ENCODE peak calls at places on chromosomes 1 and 21, in four cellular contexts. One of them, this sample, is unnamed.

GRCh38 chr21:42847051-42847707 is 32.2 kb downstream of the WDR4 start:
- DNase-seq in right atrium auricular region: no peak
- DNase-seq in small intestine: no peak
- DNase-seq in mesenchymal stem cell: no peak
- DNase-seq in this sample: no peak

GRCh38 chr1:19029191-19030085 is 73.0 kb upstream of the IFFO2 start:
- DNase-seq in small intestine: peak; percentile 17
- DNase-seq in right atrium auricular region: no peak
- DNase-seq in mesenchymal stem cell: peak; percentile 17
- DNase-seq in this sample: no peak

GRCh38 chr21:44756416-44757185 is 45.0 kb downstream of the UBE2G2 start:
- DNase-seq in small intestine: no peak
- DNase-seq in mesenchymal stem cell: no peak
- DNase-seq in right atrium auricular region: no peak
- DNase-seq in this sample: no peak

GRCh38 chr1:163528710-163529348 is 207.1 kb downstream of the NUF2 start:
- DNase-seq in small intestine: peak; percentile 16
- DNase-seq in right atrium auricular region: no peak
- DNase-seq in mesenchymal stem cell: peak; percentile 24
- DNase-seq in this sample: peak; percentile 5

GRCh38 chr1:227919916-227920315 is 27.8 kb downstream of the WNT9A start:
- DNase-seq in small intestine: no peak
- DNase-seq in mesenchymal stem cell: no peak
- DNase-seq in right atrium auricular region: no peak
- DNase-seq in this sample: no peak

GRCh38 chr1:169486281-169486904 is 649 bp upstream of the SLC19A2 start:
- DNase-seq in mesenchymal stem cell: peak; percentile 72
- DNase-seq in right atrium auricular region: no peak
- DNase-seq in small intestine: no peak
- DNase-seq in this sample: peak; percentile 14

GRCh38 chr1:78619446-78619802 is 824 bp upstream of the IFI44L start:
- DNase-seq in small intestine: peak; percentile 14
- DNase-seq in mesenchymal stem cell: peak; percentile 3
- DNase-seq in right atrium auricular region: no peak
- DNase-seq in this sample: no peak

GRCh38 chr21:29187939-29188338 is 57.5 kb downstream of the MAP3K7CL start:
- DNase-seq in mesenchymal stem cell: peak; percentile 77
- DNase-seq in right atrium auricular region: no peak
- DNase-seq in small intestine: peak; percentile 64
- DNase-seq in this sample: no peak

GRCh38 chr1:53869454-53870117 is 20.0 kb downstream of the YIPF1 start:
- DNase-seq in small intestine: no peak
- DNase-seq in mesenchymal stem cell: no peak
- DNase-seq in right atrium auricular region: no peak
- DNase-seq in this sample: no peak

GRCh38 chr1:9539829-9540550 is 725 bp downstream of the SLC25A33 start:
- DNase-seq in mesenchymal stem cell: peak; percentile 76
- DNase-seq in right atrium auricular region: peak; percentile 69
- DNase-seq in small intestine: peak; percentile 55
- DNase-seq in this sample: peak; percentile 72

GRCh38 chr1:91929246-91929645 is 20.0 kb upstream of the BRDT start:
- DNase-seq in small intestine: no peak
- DNase-seq in mesenchymal stem cell: peak; percentile 16
- DNase-seq in right atrium auricular region: no peak
- DNase-seq in this sample: peak; percentile 77

GRCh38 chr1:119141020-119141424 is 569 bp upstream of the WARS2 start:
- DNase-seq in right atrium auricular region: peak; percentile 62
- DNase-seq in small intestine: peak; percentile 19
- DNase-seq in mesenchymal stem cell: no peak
- DNase-seq in this sample: peak; percentile 17

GRCh38 chr1:15410884-15411245 is 1.2 kb downstream of the EFHD2 start:
- DNase-seq in small intestine: no peak
- DNase-seq in right atrium auricular region: no peak
- DNase-seq in mesenchymal stem cell: no peak
- DNase-seq in this sample: no peak

GRCh38 chr1:196407358-196408041 is 200.7 kb downstream of the KCNT2 start:
- DNase-seq in small intestine: no peak
- DNase-seq in mesenchymal stem cell: peak; percentile 54
- DNase-seq in right atrium auricular region: no peak
- DNase-seq in this sample: no peak

GRCh38 chr1:211965108-211965805 is 70.1 kb downstream of the INTS7 start:
- DNase-seq in small intestine: no peak
- DNase-seq in right atrium auricular region: no peak
- DNase-seq in mesenchymal stem cell: no peak
- DNase-seq in this sample: no peak

GRCh38 chr1:233668725-233669294 is 54.9 kb downstream of the KCNK1 start:
- DNase-seq in right atrium auricular region: peak; percentile 62
- DNase-seq in mesenchymal stem cell: no peak
- DNase-seq in small intestine: peak; percentile 95
- DNase-seq in this sample: no peak

DNA sequence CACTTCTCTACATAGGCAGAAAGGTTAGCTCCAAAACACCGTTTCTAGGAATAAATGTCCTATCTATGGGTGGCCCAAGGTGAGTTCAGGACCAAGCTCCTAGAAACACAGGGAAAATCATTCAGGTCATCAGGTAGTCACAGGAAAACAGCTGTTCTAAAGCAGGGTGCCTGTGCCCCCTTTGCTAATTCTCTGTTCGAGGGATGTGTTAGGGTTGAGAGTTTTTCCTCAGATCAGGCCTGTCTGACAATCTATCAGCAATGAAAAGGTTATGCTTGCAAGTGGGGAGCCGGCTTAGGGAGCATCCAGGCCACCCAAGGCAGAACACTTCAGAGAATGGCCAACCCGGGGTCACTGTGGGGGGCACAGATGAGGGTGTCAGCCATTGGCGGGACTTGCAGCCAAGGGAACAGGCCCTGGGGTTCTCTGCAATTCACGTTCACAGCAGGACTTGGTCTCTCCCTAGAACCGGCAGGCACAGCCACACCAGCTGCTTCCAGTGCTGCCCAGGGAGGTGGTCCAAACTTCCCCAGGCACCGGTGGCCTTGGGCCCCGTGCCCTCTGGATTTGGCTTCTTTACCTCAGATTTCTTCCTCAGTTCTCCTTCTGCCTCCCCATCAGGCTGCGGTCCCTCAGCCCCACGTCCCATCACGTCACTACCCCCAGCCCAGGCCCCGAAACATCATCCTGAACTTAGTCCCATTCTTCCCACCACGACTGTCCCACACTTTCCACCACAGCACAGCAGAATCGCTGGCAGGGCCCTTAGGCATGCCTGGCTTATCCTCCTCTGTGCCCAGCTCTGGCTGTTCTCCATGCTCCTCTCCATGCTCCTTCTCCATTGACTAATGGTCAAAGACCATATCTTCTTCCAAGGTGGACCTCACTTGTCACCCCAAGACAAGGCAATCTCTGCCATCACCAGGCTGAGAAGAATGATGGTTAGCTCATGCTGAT is 11.0 kb downstream of the CD2 start:
- DNase-seq in mesenchymal stem cell: no peak
- DNase-seq in small intestine: no peak
- DNase-seq in right atrium auricular region: no peak
- DNase-seq in this sample: no peak
- H3K4me1 ChIP-seq in mesenchymal stem cell: no peaks in the 10 kb centered on the region
- H3K4me1 ChIP-seq in small intestine: no peaks in the 10 kb centered on the region
- H3K4me1 ChIP-seq in right atrium auricular region: no peaks in the 10 kb centered on the region
- H3K4me1 ChIP-seq in this sample: no peaks in the 10 kb centered on the region

GRCh38 chr1:29711582-29712274 is 475.4 kb downstream of the PTPRU start:
- DNase-seq in small intestine: no peak
- DNase-seq in right atrium auricular region: no peak
- DNase-seq in mesenchymal stem cell: peak; percentile 53
- DNase-seq in this sample: no peak
- H3K27ac ChIP-seq in small intestine: no peak overlapping the region
- H3K27ac ChIP-seq in right atrium auricular region: no peak overlapping the region
- H3K27ac ChIP-seq in mesenchymal stem cell: peak overlapping the region; percentile 54
- H3K27ac ChIP-seq in this sample: no peak overlapping the region

GRCh38 chr1:206635080-206635982 is at the start of gene DYRK3:
- DNase-seq in small intestine: peak; percentile 93
- DNase-seq in mesenchymal stem cell: peak; percentile 95
- DNase-seq in right atrium auricular region: peak; percentile 94
- DNase-seq in this sample: peak; percentile 96

GRCh38 chr1:206637605-206638004 is 2.3 kb downstream of the DYRK3 start:
- DNase-seq in right atrium auricular region: no peak
- DNase-seq in small intestine: no peak
- DNase-seq in mesenchymal stem cell: no peak
- DNase-seq in this sample: no peak

GRCh38 chr1:206634365-206635079 is 814 bp upstream of the DYRK3 start:
- DNase-seq in mesenchymal stem cell: peak; percentile 95
- DNase-seq in small intestine: peak; percentile 88
- DNase-seq in right atrium auricular region: peak; percentile 97
- DNase-seq in this sample: peak; percentile 95

GRCh38 chr1:206633708-206634121 is 1.6 kb upstream of the DYRK3 start:
- DNase-seq in small intestine: no peak
- DNase-seq in mesenchymal stem cell: peak; percentile 97
- DNase-seq in right atrium auricular region: no peak
- DNase-seq in this sample: no peak

DNA sequence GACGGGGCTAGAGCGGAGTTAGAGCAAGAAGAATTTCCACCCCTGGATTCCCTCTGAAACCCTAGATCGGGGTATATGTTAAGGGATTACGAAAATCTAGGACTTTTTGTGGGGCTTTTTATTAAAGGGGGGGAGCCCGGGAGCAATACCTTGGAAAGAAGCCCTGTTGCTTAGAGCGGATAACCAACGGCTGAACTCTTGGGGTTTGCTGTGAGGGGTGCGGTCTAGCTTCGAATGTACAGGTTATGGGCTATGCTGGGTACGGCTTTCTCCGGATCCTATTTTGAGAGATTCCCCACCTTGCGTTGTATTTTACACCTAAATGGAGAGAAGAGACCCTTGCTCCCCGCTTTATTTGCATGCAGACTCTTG is 633 bp downstream of the DYRK3 start:
- DNase-seq in right atrium auricular region: no peak
- DNase-seq in mesenchymal stem cell: no peak
- DNase-seq in small intestine: no peak
- DNase-seq in this sample: no peak
- H3K4me1 ChIP-seq in right atrium auricular region: peaks cover 26% of the 10 kb centered on the region
- H3K4me1 ChIP-seq in mesenchymal stem cell: peaks cover 6% of the 10 kb centered on the region
- H3K4me1 ChIP-seq in small intestine: no peaks in the 10 kb centered on the region
- H3K4me1 ChIP-seq in this sample: peaks cover 20% of the 10 kb centered on the region

DNA sequence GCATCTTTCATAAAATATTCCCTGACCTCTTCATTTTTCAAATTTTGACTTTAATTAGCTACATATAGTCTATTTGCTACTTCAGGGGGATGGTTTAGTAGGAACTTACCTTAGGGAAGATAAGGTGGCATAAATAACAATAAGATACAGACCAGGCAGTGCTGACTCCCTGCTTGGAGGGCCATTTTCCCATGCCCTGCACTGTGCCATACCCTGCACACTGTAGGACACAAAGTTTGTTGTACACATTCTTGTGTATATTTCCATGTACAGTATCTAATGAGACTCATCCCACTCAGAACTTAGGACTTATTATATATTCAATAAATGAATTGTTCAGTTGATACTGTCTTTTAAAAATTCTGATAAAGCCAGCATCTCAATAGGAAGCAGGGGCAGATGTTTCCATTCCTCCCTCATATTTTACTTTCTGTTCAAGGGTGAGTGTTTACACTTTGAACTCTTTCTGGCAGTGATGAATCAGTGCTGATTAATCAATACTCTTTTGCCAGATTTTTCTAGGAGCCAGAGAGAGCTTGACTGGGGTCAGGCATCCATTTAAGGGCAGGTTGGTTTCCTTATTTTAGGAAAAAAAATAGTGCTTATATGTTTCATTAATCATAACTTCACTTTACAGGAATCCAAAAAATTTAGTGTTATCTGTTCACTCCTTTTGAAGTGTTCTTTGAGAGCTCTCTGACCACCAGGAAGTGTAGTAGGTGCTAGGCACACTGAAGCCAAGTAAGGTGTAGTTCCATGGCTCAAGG is 30.6 kb downstream of the MPZL1 start:
- DNase-seq in small intestine: peak; percentile 76
- DNase-seq in right atrium auricular region: no peak
- DNase-seq in mesenchymal stem cell: no peak
- DNase-seq in this sample: no peak
- H3K27ac ChIP-seq in small intestine: peak overlapping the region; percentile 89
- H3K27ac ChIP-seq in right atrium auricular region: no peak overlapping the region
- H3K27ac ChIP-seq in mesenchymal stem cell: no peak overlapping the region
- H3K27ac ChIP-seq in this sample: no peak overlapping the region

GRCh38 chr1:201748331-201748730 is 80.6 kb upstream of the IPO9 start:
- DNase-seq in right atrium auricular region: no peak
- DNase-seq in mesenchymal stem cell: peak; percentile 89
- DNase-seq in small intestine: no peak
- DNase-seq in this sample: no peak

GRCh38 chr1:201751872-201752271 is 77.1 kb upstream of the IPO9 start:
- DNase-seq in mesenchymal stem cell: peak; percentile 87
- DNase-seq in small intestine: peak; percentile 25
- DNase-seq in right atrium auricular region: no peak
- DNase-seq in this sample: no peak

GRCh38 chr1:201749059-201749458 is 79.9 kb upstream of the IPO9 start:
- DNase-seq in right atrium auricular region: no peak
- DNase-seq in mesenchymal stem cell: no peak
- DNase-seq in small intestine: no peak
- DNase-seq in this sample: no peak

GRCh38 chr1:201750934-201751333 is 78.0 kb upstream of the IPO9 start:
- DNase-seq in right atrium auricular region: no peak
- DNase-seq in small intestine: no peak
- DNase-seq in mesenchymal stem cell: peak; percentile 61
- DNase-seq in this sample: no peak

GRCh38 chr1:201750120-201750519 is 78.8 kb upstream of the IPO9 start:
- DNase-seq in right atrium auricular region: no peak
- DNase-seq in small intestine: no peak
- DNase-seq in mesenchymal stem cell: no peak
- DNase-seq in this sample: no peak
- H3K4me1 ChIP-seq in right atrium auricular region: peaks cover 53% of the 10 kb centered on the region
- H3K4me1 ChIP-seq in small intestine: no peaks in the 10 kb centered on the region
- H3K4me1 ChIP-seq in mesenchymal stem cell: peaks cover 18% of the 10 kb centered on the region
- H3K4me1 ChIP-seq in this sample: peaks cover 65% of the 10 kb centered on the region

DNA sequence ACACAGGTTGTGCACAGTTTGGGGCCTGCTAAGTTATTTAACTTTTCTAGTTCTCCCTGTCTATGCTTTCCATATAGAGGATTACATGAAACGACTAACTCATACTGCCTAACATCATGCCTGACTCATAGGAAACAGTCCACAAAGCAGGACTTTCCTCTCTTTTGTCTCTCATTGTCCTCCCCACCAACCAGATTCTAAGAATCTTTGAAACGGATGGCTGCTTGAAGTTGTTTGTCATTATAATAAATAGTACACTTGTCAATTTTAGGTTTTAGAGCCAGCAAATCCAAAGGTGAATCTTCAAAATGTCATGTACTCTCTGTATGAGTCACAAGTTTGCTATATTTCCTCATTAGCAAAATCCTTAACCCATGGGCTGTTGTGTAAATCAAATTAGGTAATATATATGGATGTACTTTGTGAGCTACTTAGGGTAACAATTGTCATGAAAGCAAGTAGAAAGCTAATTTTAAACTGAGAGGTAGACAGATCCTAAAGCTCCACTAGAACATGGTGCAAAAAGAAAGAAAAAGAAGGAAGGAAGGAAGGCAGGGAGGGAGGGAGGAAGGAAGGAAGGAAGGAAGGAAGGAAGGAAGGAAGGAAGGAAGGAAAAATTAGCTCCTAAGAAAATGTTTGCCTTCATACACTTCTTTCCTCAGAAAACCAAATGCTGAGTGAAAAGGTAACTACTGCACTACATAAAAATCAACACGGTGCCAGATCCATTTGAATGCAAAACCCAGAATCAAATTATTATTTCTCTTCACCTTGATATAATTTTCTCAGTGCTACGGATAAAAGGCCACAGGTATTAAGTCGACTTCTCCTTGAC is 129.5 kb upstream of the PRMT6 start:
- DNase-seq in right atrium auricular region: no peak
- DNase-seq in mesenchymal stem cell: no peak
- DNase-seq in small intestine: no peak
- DNase-seq in this sample: no peak
- H3K27ac ChIP-seq in right atrium auricular region: no peak overlapping the region
- H3K27ac ChIP-seq in mesenchymal stem cell: no peak overlapping the region
- H3K27ac ChIP-seq in small intestine: no peak overlapping the region
- H3K27ac ChIP-seq in this sample: no peak overlapping the region

GRCh38 chr1:23578997-23579363 is 19.7 kb upstream of the ID3 start:
- DNase-seq in mesenchymal stem cell: no peak
- DNase-seq in right atrium auricular region: no peak
- DNase-seq in small intestine: no peak
- DNase-seq in this sample: no peak
- H3K4me1 ChIP-seq in mesenchymal stem cell: peaks cover 10% of the 10 kb centered on the region
- H3K4me1 ChIP-seq in right atrium auricular region: peaks cover 45% of the 10 kb centered on the region
- H3K4me1 ChIP-seq in small intestine: peaks cover 6% of the 10 kb centered on the region
- H3K4me1 ChIP-seq in this sample: peaks cover 26% of the 10 kb centered on the region

This sample was measured in thyroid gland.